ENCODE peak calls at places on chromosomes 1 and 21, in ten cellular contexts. R, L, E, F, Y, T, Q, O, S and Z are unnamed samples.

GRCh38 chr1:9438431-9439073 is 100.7 kb upstream of the SLC25A33 start:
- DNase-seq in R (no peak), L (peak; percentile 88), E (peak; percentile 69), F (no peak), Y (peak; percentile 93), T (no peak), Q (no peak), O (no peak), S (peak; percentile 80), Z (no peak)

GRCh38 chr1:89822999-89823628 is 2.3 kb downstream of the LRRC8D start:
- DNase-seq in R (no peak), L (no peak), E (peak; percentile 37), F (no peak), Y (peak; percentile 75), T (no peak), Q (no peak), O (no peak), S (no peak), Z (no peak)

GRCh38 chr1:232207089-232207723 is 422.7 kb downstream of the SIPA1L2 start:
- DNase-seq in R (no peak), L (no peak), E (no peak), F (no peak), Y (no peak), T (no peak), Q (no peak), O (no peak), S (no peak), Z (no peak)

GRCh38 chr1:33147997-33148314 is 33.9 kb downstream of the TRIM62 start:
- DNase-seq in R (no peak), L (no peak), E (no peak), F (no peak), Y (peak; percentile 54), T (no peak), Q (no peak), O (no peak), S (peak; percentile 38), Z (no peak)

GRCh38 chr1:241396747-241397691 is 40.0 kb upstream of the RGS7 start:
- DNase-seq in R (no peak), L (no peak), E (no peak), F (no peak), Y (no peak), T (no peak), Q (no peak), O (no peak), S (peak; percentile 38), Z (no peak)

GRCh38 chr1:10823000-10823401 is 26.6 kb upstream of the CASZ1 start:
- DNase-seq in R (no peak), L (peak; percentile 13), E (peak; percentile 10), F (no peak), Y (no peak), T (no peak), Q (no peak), O (no peak), S (no peak), Z (no peak)

GRCh38 chr1:9672444-9672843 is 20.9 kb downstream of the PIK3CD start:
- DNase-seq in R (no peak), L (no peak), E (no peak), F (no peak), Y (no peak), T (no peak), Q (no peak), O (no peak), S (no peak), Z (no peak)

GRCh38 chr1:66984491-66984890 is 59.7 kb downstream of the MIER1 start:
- DNase-seq in R (peak; percentile 62), L (no peak), E (no peak), F (no peak), Y (no peak), T (no peak), Q (no peak), O (no peak), S (no peak), Z (no peak)

GRCh38 chr1:157134442-157134841 is 3.8 kb downstream of the ETV3 start:
- DNase-seq in R (no peak), L (no peak), E (no peak), F (no peak), Y (no peak), T (no peak), Q (no peak), O (no peak), S (no peak), Z (no peak)

GRCh38 chr1:79497193-79497773 is 490.8 kb upstream of the ADGRL4 start:
- DNase-seq in R (no peak), L (peak; percentile 29), E (no peak), F (no peak), Y (peak; percentile 28), T (no peak), Q (no peak), O (no peak), S (peak; percentile 29), Z (no peak)

GRCh38 chr1:49556676-49557234 is 467.0 kb downstream of the AGBL4 start:
- DNase-seq in R (no peak), L (no peak), E (no peak), F (no peak), Y (no peak), T (no peak), Q (no peak), O (no peak), S (no peak), Z (no peak)

GRCh38 chr21:45891388-45892155 is 90.0 kb upstream of the COL6A1 start:
- DNase-seq in R (no peak), L (no peak), E (no peak), F (no peak), Y (no peak), T (no peak), Q (no peak), O (no peak), S (no peak), Z (no peak)

GRCh38 chr1:241888232-241888631 is 40.2 kb downstream of the EXO1 start:
- DNase-seq in R (no peak), L (peak; percentile 38), E (no peak), F (no peak), Y (peak; percentile 40), T (no peak), Q (no peak), O (no peak), S (no peak), Z (no peak)

GRCh38 chr21:45109831-45110492 is 35.6 kb downstream of the ADARB1 start:
- DNase-seq in R (peak; percentile 94), L (peak; percentile 29), E (peak; percentile 7), F (no peak), Y (no peak), T (no peak), Q (no peak), O (no peak), S (peak; percentile 56), Z (no peak)

GRCh38 chr1:94803517-94804441 is 16.4 kb upstream of the SLC44A3 start:
- DNase-seq in R (no peak), L (peak; percentile 32), E (no peak), F (no peak), Y (no peak), T (peak; percentile 12), Q (no peak), O (no peak), S (no peak), Z (no peak)

GRCh38 chr1:94411217-94411616 is 7.0 kb upstream of the ABCD3 start:
- DNase-seq in R (peak; percentile 20), L (no peak), E (no peak), F (no peak), Y (no peak), T (no peak), Q (no peak), O (no peak), S (no peak), Z (no peak)

GRCh38 chr1:212982430-212983152 is 32.2 kb downstream of the VASH2 start:
- DNase-seq in R (no peak), L (no peak), E (no peak), F (no peak), Y (no peak), T (no peak), Q (no peak), O (no peak), S (no peak), Z (no peak)

GRCh38 chr1:156684227-156684782 is 7.1 kb upstream of the NES start:
- DNase-seq in R (no peak), L (peak; percentile 65), E (no peak), F (no peak), Y (peak; percentile 75), T (no peak), Q (no peak), O (no peak), S (no peak), Z (no peak)

GRCh38 chr1:66265796-66266195 is 268.2 kb upstream of the SGIP1 start:
- DNase-seq in R (no peak), L (no peak), E (no peak), F (no peak), Y (no peak), T (no peak), Q (no peak), O (no peak), S (no peak), Z (no peak)

GRCh38 chr1:247332901-247333361 is 1.3 kb upstream of the ZNF496 start:
- DNase-seq in R (no peak), L (peak; percentile 59), E (no peak), F (no peak), Y (peak; percentile 38), T (no peak), Q (no peak), O (no peak), S (no peak), Z (no peak)

GRCh38 chr1:43274125-43274803 is 4.5 kb downstream of the TMEM125 start:
- DNase-seq in R (no peak), L (peak; percentile 36), E (no peak), F (no peak), Y (peak; percentile 50), T (no peak), Q (peak; percentile 19), O (no peak), S (peak; percentile 9), Z (no peak)

GRCh38 chr1:3787347-3787710 is 9.0 kb downstream of the LRRC47 start:
- DNase-seq in R (no peak), L (no peak), E (no peak), F (no peak), Y (no peak), T (no peak), Q (no peak), O (peak; percentile 55), S (no peak), Z (no peak)

GRCh38 chr1:2834741-2835564 is 33.5 kb upstream of the TTC34 start:
- DNase-seq in R (no peak), L (no peak), E (no peak), F (no peak), Y (no peak), T (no peak), Q (no peak), O (no peak), S (no peak), Z (no peak)

GRCh38 chr1:93616996-93617669 is 64.5 kb downstream of the BCAR3 start:
- DNase-seq in R (no peak), L (peak; percentile 44), E (no peak), F (no peak), Y (no peak), T (peak; percentile 19), Q (no peak), O (no peak), S (no peak), Z (no peak)

GRCh38 chr1:46362158-46362557 is 21.6 kb downstream of the NSUN4 start:
- DNase-seq in R (no peak), L (no peak), E (no peak), F (no peak), Y (no peak), T (peak; percentile 44), Q (no peak), O (no peak), S (no peak), Z (no peak)

GRCh38 chr1:244451539-244451950 is at the start of gene ADSS2:
- DNase-seq in R (no peak), L (no peak), E (no peak), F (no peak), Y (no peak), T (no peak), Q (no peak), O (no peak), S (no peak), Z (no peak)

GRCh38 chr1:232149302-232150201 is 480.4 kb downstream of the SIPA1L2 start:
- DNase-seq in R (no peak), L (peak; percentile 64), E (peak; percentile 11), F (no peak), Y (peak; percentile 75), T (no peak), Q (no peak), O (no peak), S (peak; percentile 82), Z (no peak)

GRCh38 chr21:25790122-25790951 is 55.6 kb downstream of the GABPA start:
- DNase-seq in R (no peak), L (peak; percentile 28), E (peak; percentile 12), F (peak; percentile 3), Y (peak; percentile 39), T (peak; percentile 64), Q (no peak), O (no peak), S (peak; percentile 18), Z (no peak)